ENCODE peak calls at places on chromosomes 2 and 18, in nine cellular contexts. Z is IMR-90, X is foreskin fibroblast, L is lower lobe of right lung, D is OCI-LY7, B is dorsolateral prefrontal cortex, G is GM12865, M is transverse colon, C is AG04449. N is an unnamed sample.

GRCh38 chr2:97734061-97734912 is 20.9 kb downstream of the ZAP70 start:
- DNase-seq in L (no peak), G (no peak), C (no peak), Z (no peak), D (no peak), M (no peak), B (peak; percentile 22), X (no peak), N (no peak)

GRCh38 chr2:11014026-11014425 is 102.3 kb downstream of the KCNF1 start:
- DNase-seq in L (no peak), M (no peak), G (no peak), D (no peak), X (no peak), Z (no peak), C (no peak), B (no peak), N (no peak)

GRCh38 chr2:38806407-38807071 is 28.5 kb downstream of the GEMIN6 start:
- DNase-seq in D (no peak), C (no peak), B (no peak), X (no peak), L (no peak), G (no peak), M (no peak), Z (no peak), N (no peak)

GRCh38 chr2:79596403-79596802 is 83.6 kb downstream of the CTNNA2 start:
- DNase-seq in G (no peak), X (no peak), C (no peak), Z (no peak), B (no peak), L (no peak), D (no peak), M (no peak), N (no peak)

GRCh38 chr2:216539791-216540241 is 41.2 kb downstream of the RPL37A start:
- DNase-seq in L (peak; percentile 53), C (no peak), X (peak; percentile 86), Z (peak; percentile 49), B (no peak), D (no peak), M (peak; percentile 75), G (peak; percentile 56), N (no peak)

GRCh38 chr2:149213764-149214493 is 116.5 kb upstream of the LYPD6 start:
- DNase-seq in D (no peak), Z (no peak), M (no peak), G (no peak), L (no peak), B (no peak), C (no peak), X (no peak), N (no peak)

GRCh38 chr2:125543968-125544514 is 1111.9 kb upstream of the GYPC start:
- DNase-seq in G (no peak), M (no peak), X (no peak), D (no peak), B (no peak), L (no peak), Z (no peak), C (no peak), N (no peak)

GRCh38 chr2:3504741-3505140 is 14.6 kb downstream of the ADI1 start:
- DNase-seq in C (no peak), L (no peak), Z (no peak), X (no peak), G (no peak), B (no peak), M (no peak), D (no peak), N (no peak)

GRCh38 chr18:80187956-80188642 is 59.2 kb downstream of the PARD6G start:
- DNase-seq in G (no peak), D (no peak), B (no peak), M (no peak), Z (no peak), L (no peak), X (no peak), C (no peak), N (no peak)

GRCh38 chr18:3214855-3215637 is 4.7 kb downstream of the MYOM1 start:
- DNase-seq in Z (no peak), G (no peak), M (no peak), B (no peak), D (no peak), X (no peak), C (no peak), L (no peak), N (no peak)

GRCh38 chr2:11858883-11859282 is 112.5 kb downstream of the LPIN1 start:
- DNase-seq in G (no peak), D (no peak), L (no peak), C (no peak), X (no peak), B (no peak), M (no peak), Z (no peak), N (no peak)

GRCh38 chr2:69131983-69132675 is 119.2 kb downstream of the ANTXR1 start:
- DNase-seq in C (no peak), M (no peak), G (no peak), X (no peak), Z (no peak), B (no peak), L (no peak), D (no peak), N (no peak)

GRCh38 chr2:224518806-224519580 is 66.2 kb downstream of the CUL3 start:
- DNase-seq in C (peak; percentile 64), L (no peak), M (no peak), B (no peak), D (peak; percentile 25), Z (peak; percentile 84), G (peak; percentile 32), X (peak; percentile 77), N (peak; percentile 52)

GRCh38 chr2:85277416-85278158 is 50.2 kb downstream of the TGOLN2 start:
- DNase-seq in X (peak; percentile 92), M (no peak), D (no peak), Z (peak; percentile 89), C (no peak), G (no peak), B (no peak), L (no peak), N (peak; percentile 72)

GRCh38 chr2:174635015-174635593 is 37.5 kb upstream of the WIPF1 start:
- DNase-seq in G (no peak), Z (no peak), L (no peak), X (peak; percentile 15), M (no peak), C (no peak), D (no peak), B (no peak), N (no peak)

DNA sequence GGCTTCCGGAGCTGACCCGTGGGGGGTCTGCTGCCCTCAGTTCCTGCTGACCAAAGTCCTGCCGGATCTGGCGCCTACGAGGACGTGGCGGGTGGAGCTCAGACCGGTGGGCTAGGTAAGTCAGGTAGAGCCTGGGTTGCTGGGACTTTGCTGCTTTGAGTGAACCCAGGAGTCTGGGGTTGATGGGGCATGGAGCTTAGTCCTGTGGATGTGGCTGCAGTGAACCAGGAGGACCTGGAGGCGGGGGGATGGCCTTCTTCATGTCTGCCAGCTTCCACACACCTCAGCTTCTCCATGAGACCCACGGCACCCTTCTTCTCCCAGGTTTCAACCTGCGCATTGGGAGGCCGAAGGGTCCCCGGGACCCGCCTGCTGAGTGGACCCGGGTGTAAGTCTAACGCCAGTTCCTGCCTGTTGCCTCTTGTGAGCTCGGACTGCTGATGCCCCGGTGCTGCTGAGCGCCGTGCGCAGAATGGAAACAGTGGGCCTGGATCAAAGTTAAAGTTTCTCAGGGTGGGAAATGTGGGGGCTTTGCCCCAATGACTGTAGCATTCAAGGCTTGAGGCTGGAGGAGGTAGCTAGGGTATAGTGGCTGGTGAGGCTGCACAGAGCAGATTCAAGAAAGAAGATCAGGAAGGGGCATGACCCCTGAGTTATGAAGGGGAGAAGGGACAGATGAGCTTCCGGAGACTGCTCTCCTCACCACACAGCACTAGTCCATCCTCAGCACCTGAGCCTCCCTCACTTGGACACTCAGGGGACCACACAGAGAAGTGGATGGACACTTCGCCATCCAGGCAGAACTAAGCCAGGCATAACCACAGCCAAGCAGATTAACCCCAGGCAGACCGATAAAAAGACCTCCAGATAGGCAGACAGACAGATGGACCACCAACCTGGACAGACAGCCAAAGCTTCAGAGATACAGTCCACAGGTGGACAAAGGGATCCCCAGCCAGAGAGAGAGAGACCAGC is 17.3 kb downstream of the PTPN18 start:
- DNase-seq in L (no peak), X (peak; percentile 34), G (no peak), D (peak; percentile 41), Z (no peak), M (no peak), C (no peak), B (no peak), N (peak; percentile 6)
- TF ChIP-seq CTCF in L (peak; percentile 26), X (no peak), G (no peak), D (peak; percentile 56), Z (no peak), M (no peak), C (no peak), B (no peak), N (no peak)

GRCh38 chr2:201955702-201956141 is 77.9 kb upstream of the FZD7 start:
- DNase-seq in B (no peak), M (no peak), X (peak; percentile 58), D (no peak), Z (peak; percentile 52), L (no peak), C (no peak), G (no peak), N (peak; percentile 45)
- H3K4me3 ChIP-seq in B (no peak overlapping the region), M (no peak overlapping the region), X (no peak overlapping the region), D (no peak overlapping the region), Z (no peak overlapping the region), L (no peak overlapping the region), C (no peak overlapping the region), G (no peak overlapping the region), N (no peak overlapping the region)

DNA sequence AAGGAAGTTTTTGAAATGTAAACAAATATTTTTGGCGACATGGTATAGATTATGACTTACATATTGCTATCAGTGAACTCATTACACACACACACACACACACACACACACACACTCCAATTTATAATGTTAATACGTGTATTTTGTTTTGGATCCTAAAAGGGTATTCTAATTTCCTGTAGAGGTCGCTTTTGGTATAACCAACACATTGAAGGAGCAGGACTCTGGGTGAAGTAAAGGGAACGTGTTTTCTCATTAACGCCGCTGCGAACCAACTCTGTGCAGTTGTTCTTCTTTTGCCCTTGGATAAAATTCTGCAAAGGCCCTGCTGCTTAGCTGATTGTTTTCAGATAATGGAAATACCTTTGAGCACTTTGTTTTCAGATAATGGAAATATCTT is 190.4 kb downstream of the PMAIP1 start:
- DNase-seq in M (no peak), C (no peak), Z (no peak), G (peak; percentile 11), L (no peak), D (peak; percentile 7), X (no peak), B (no peak), N (no peak)
- TF ChIP-seq CTCF in M (no peak), C (no peak), Z (no peak), G (peak; percentile 9), L (no peak), D (peak; percentile 37), X (no peak), B (peak; percentile 38), N (peak; percentile 2)

DNA sequence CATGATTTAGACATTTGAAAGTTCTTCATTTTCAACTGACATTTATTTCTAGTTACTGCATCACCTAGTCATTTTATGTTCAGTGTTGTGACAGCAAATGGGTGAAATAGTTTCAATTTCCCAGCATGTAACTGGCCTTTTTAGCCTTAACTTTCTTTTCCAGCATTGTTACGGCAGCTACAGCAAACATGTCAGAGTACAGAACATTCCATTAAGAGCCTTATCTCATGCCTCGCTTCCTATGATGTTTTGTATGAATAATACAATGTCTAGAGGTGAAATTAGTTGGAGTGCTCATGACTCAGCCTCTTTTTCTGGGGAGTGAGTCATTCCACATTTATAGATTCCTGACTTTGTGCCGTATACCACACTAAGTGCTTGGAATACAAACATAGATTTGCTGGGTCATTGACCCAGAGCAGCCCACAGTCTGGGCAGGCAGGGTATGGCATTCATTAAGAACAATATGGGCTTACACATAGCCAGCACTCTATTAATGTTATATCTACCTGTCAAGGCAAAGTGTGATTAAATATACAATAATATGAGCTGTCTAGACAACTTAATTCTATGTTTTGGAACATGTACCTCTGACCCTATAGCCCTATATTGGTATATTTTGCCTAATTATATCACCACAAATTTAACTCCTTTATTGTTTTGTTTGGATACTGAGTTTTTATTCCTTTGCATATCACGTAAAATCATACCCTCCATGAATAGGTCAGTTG is 72.2 kb downstream of the MAP2 start:
- DNase-seq in D (no peak), X (peak; percentile 96), M (no peak), G (no peak), B (no peak), L (no peak), C (peak; percentile 93), Z (peak; percentile 98), N (peak; percentile 99)
- H3K4me3 ChIP-seq in D (no peak overlapping the region), X (no peak overlapping the region), M (no peak overlapping the region), G (no peak overlapping the region), B (no peak overlapping the region), L (no peak overlapping the region), C (no peak overlapping the region), Z (no peak overlapping the region), N (no peak overlapping the region)